ENCODE peak calls at places on chromosomes 2 and 18, in seven cellular contexts. R, I, F, E, P, W and X are unnamed samples.

GRCh38 chr18:74524097-74524496 is 10.2 kb upstream of the CNDP1 start:
- DNase-seq in R (no peak), I (no peak), F (no peak), E (peak; percentile 7), P (no peak), W (no peak), X (no peak)

GRCh38 chr2:27118525-27119329 is at the start of gene CGREF1:
- DNase-seq in R (peak; percentile 20), I (peak; percentile 76), F (no peak), E (no peak), P (no peak), W (no peak), X (no peak)

GRCh38 chr2:148643998-148644884 is at the start of gene EPC2:
- DNase-seq in R (peak; percentile 83), I (peak; percentile 95), F (peak; percentile 69), E (peak; percentile 80), P (peak; percentile 88), W (peak; percentile 56), X (peak; percentile 67)

GRCh38 chr18:9811978-9812377 is 73.8 kb upstream of the TXNDC2 start:
- DNase-seq in R (no peak), I (no peak), F (no peak), E (no peak), P (no peak), W (no peak), X (no peak)

GRCh38 chr2:156434461-156435291 is 1.5 kb upstream of the GPD2 start:
- DNase-seq in R (peak; percentile 26), I (no peak), F (no peak), E (peak; percentile 32), P (no peak), W (no peak), X (no peak)

GRCh38 chr2:191109888-191110287 is 40.9 kb downstream of the STAT4 start:
- DNase-seq in R (no peak), I (no peak), F (no peak), E (no peak), P (no peak), W (no peak), X (no peak)

GRCh38 chr2:157900203-157900602 is 24.1 kb upstream of the ACVR1 start:
- DNase-seq in R (no peak), I (no peak), F (no peak), E (no peak), P (no peak), W (no peak), X (no peak)

GRCh38 chr2:225894240-225894980 is 494.9 kb downstream of the NYAP2 start:
- DNase-seq in R (peak; percentile 81), I (no peak), F (no peak), E (peak; percentile 78), P (no peak), W (no peak), X (peak; percentile 13)

GRCh38 chr2:10654069-10654468 is 35.7 kb downstream of the NOL10 start:
- DNase-seq in R (peak; percentile 87), I (no peak), F (no peak), E (peak; percentile 37), P (no peak), W (no peak), X (peak; percentile 76)

GRCh38 chr2:74391209-74391579 is 11.1 kb upstream of the DCTN1 start:
- DNase-seq in R (peak; percentile 20), I (no peak), F (no peak), E (peak; percentile 22), P (no peak), W (no peak), X (no peak)

GRCh38 chr18:70422061-70422965 is 133.5 kb downstream of the SOCS6 start:
- DNase-seq in R (peak; percentile 90), I (no peak), F (no peak), E (peak; percentile 93), P (peak; percentile 75), W (no peak), X (peak; percentile 94)

GRCh38 chr2:1514391-1515072 is 101.3 kb downstream of the TPO start:
- DNase-seq in R (no peak), I (no peak), F (no peak), E (no peak), P (peak; percentile 2), W (no peak), X (no peak)

GRCh38 chr18:24616638-24617037 is 156.2 kb downstream of the HRH4 start:
- DNase-seq in R (no peak), I (no peak), F (peak; percentile 22), E (no peak), P (no peak), W (no peak), X (no peak)

GRCh38 chr2:48508461-48509124 is 21.4 kb upstream of the STON1 start:
- DNase-seq in R (peak; percentile 21), I (peak; percentile 80), F (peak; percentile 74), E (peak; percentile 75), P (no peak), W (peak; percentile 72), X (no peak)
- H3K9ac ChIP-seq in R (no peak overlapping the region), I (peak overlapping the region; percentile 74), F (no peak overlapping the region), E (peak overlapping the region; percentile 2), P (no peak overlapping the region), W (peak overlapping the region; percentile 47), X (no peak overlapping the region)

GRCh38 chr2:241746084-241746483 is 11.7 kb downstream of the D2HGDH start:
- DNase-seq in R (no peak), I (no peak), F (no peak), E (no peak), P (no peak), W (no peak), X (no peak)

GRCh38 chr2:241751776-241752175 is 17.3 kb downstream of the D2HGDH start:
- DNase-seq in R (no peak), I (no peak), F (no peak), E (no peak), P (no peak), W (no peak), X (no peak)

GRCh38 chr2:241751152-241751551 is 16.7 kb downstream of the D2HGDH start:
- DNase-seq in R (no peak), I (no peak), F (no peak), E (no peak), P (no peak), W (no peak), X (no peak)

GRCh38 chr2:241750076-241750840 is 15.8 kb downstream of the D2HGDH start:
- DNase-seq in R (no peak), I (no peak), F (no peak), E (no peak), P (no peak), W (no peak), X (no peak)

DNA sequence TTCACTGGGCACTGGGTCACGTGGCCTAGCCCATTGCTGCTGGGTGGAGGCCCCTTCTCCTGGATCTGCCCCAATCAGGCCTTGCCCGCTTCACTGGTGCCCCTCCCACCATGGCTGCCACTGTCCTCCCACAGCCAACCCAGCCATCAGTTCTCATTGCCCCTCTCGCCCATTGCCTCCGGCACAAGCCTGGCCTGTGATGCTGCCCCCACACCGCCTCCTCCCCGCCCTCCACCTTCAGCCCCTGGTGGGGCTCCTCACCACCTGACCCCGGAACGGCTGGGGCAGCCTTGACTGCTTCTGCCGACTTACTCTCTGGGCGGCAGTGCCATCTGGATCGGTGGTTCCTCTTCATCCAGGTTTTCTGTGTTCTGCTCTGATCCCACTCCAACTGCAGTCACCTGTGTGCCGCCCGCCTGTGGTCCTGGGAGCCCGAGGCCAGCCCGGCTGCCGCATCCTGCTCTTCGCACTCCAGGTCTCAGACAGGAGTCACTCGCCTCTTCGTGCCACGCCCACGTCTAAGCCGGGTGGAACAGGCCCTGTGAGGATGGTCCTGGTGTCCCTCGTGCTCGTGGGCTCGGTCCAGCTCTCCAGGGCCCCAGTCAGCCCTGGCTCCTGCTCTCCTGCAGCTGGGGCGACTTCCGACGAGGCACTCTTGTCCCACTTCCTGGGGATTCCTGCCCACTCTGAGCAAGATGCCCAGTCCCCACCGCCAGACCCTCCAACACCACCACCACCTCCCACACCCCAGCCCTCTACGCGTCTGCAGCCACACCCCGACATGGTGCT is 14.2 kb downstream of the D2HGDH start:
- DNase-seq in R (no peak), I (no peak), F (no peak), E (no peak), P (no peak), W (no peak), X (no peak)
- H3K9ac ChIP-seq in R (no peak overlapping the region), I (no peak overlapping the region), F (no peak overlapping the region), E (no peak overlapping the region), P (no peak overlapping the region), W (no peak overlapping the region), X (no peak overlapping the region)

GRCh38 chr2:172172513-172173217 is 70.0 kb upstream of the DLX2 start:
- DNase-seq in R (peak; percentile 85), I (peak; percentile 94), F (peak; percentile 65), E (peak; percentile 44), P (peak; percentile 83), W (peak; percentile 58), X (peak; percentile 33)
- H3K9ac ChIP-seq in R (peak overlapping the region; percentile 67), I (no peak overlapping the region), F (peak overlapping the region; percentile 88), E (peak overlapping the region; percentile 41), P (peak overlapping the region; percentile 73), W (no peak overlapping the region), X (peak overlapping the region; percentile 56)

GRCh38 chr2:86808315-86809161 is 17.8 kb upstream of the CD8A start:
- DNase-seq in R (peak; percentile 92), I (peak; percentile 98), F (peak; percentile 88), E (peak; percentile 57), P (peak; percentile 93), W (peak; percentile 88), X (peak; percentile 84)
- H3K9ac ChIP-seq in R (peak overlapping the region; percentile 66), I (peak overlapping the region; percentile 51), F (peak overlapping the region; percentile 3), E (no peak overlapping the region), P (peak overlapping the region; percentile 16), W (no peak overlapping the region), X (peak overlapping the region; percentile 62)

GRCh38 chr2:63049291-63050185 is 1.1 kb upstream of the OTX1 start:
- DNase-seq in R (peak; percentile 7), I (peak; percentile 81), F (no peak), E (peak; percentile 8), P (no peak), W (no peak), X (no peak)

GRCh38 chr2:63051795-63052333 is 1.2 kb downstream of the OTX1 start:
- DNase-seq in R (no peak), I (peak; percentile 71), F (no peak), E (no peak), P (no peak), W (no peak), X (no peak)

GRCh38 chr2:63052411-63053234 is 2.0 kb downstream of the OTX1 start:
- DNase-seq in R (no peak), I (peak; percentile 60), F (no peak), E (no peak), P (no peak), W (no peak), X (no peak)

GRCh38 chr2:63050186-63050915 is at the start of gene OTX1:
- DNase-seq in R (peak; percentile 87), I (peak; percentile 93), F (no peak), E (peak; percentile 21), P (peak; percentile 63), W (no peak), X (peak; percentile 56)

GRCh38 chr2:63050916-63051794 is 525 bp downstream of the OTX1 start:
- DNase-seq in R (peak; percentile 11), I (peak; percentile 84), F (no peak), E (no peak), P (no peak), W (no peak), X (no peak)
- H3K9ac ChIP-seq in R (peak overlapping the region; percentile 85), I (peak overlapping the region; percentile 20), F (no peak overlapping the region), E (no peak overlapping the region), P (no peak overlapping the region), W (peak overlapping the region; percentile 30), X (peak overlapping the region; percentile 98)

GRCh38 chr2:9286553-9287399 is 80.2 kb downstream of the ASAP2 start:
- DNase-seq in R (peak; percentile 87), I (no peak), F (no peak), E (peak; percentile 21), P (no peak), W (no peak), X (peak; percentile 57)
- H3K9ac ChIP-seq in R (peak overlapping the region; percentile 75), I (no peak overlapping the region), F (no peak overlapping the region), E (peak overlapping the region; percentile 25), P (no peak overlapping the region), W (no peak overlapping the region), X (peak overlapping the region; percentile 58)

GRCh38 chr2:8086342-8086741 is 595.5 kb upstream of the ID2 start:
- DNase-seq in R (peak; percentile 8), I (no peak), F (no peak), E (peak; percentile 13), P (no peak), W (no peak), X (no peak)
- H3K9ac ChIP-seq in R (no peak overlapping the region), I (no peak overlapping the region), F (no peak overlapping the region), E (no peak overlapping the region), P (no peak overlapping the region), W (no peak overlapping the region), X (no peak overlapping the region)